ENCODE peak calls at places on chromosome X, in ten cellular contexts. One of them, this sample, is unnamed.

GRCh38 chrX:150155396-150156048 is 207.6 kb upstream of the MAMLD1 start:
- DNase-seq in upper lobe of right lung: no peak
- DNase-seq in T-helper 17 cell: no peak
- DNase-seq in NCI-H187 treated with DMSO at 0.1 percent for 48 hours: no peak
- DNase-seq in nephron progenitor cell: no peak
- DNase-seq in fibroblast of pulmonary artery: peak; percentile 63
- DNase-seq in endothelial cell: no peak
- DNase-seq in uterus: no peak
- DNase-seq in stimulated activated CD4-positive, alpha-beta T cell treated with anti-CD3 and anti-CD28 coated beads, TNF-alpha, amount 100 ng/mL, for 48 hours: no peak
- DNase-seq in breast epithelium: no peak
- DNase-seq in this sample: no peak

GRCh38 chrX:37800762-37801161 is 20.9 kb downstream of the CYBB start:
- DNase-seq in upper lobe of right lung: no peak
- DNase-seq in T-helper 17 cell: no peak
- DNase-seq in NCI-H187 treated with DMSO at 0.1 percent for 48 hours: no peak
- DNase-seq in nephron progenitor cell: no peak
- DNase-seq in fibroblast of pulmonary artery: peak; percentile 48
- DNase-seq in endothelial cell: no peak
- DNase-seq in uterus: no peak
- DNase-seq in stimulated activated CD4-positive, alpha-beta T cell treated with anti-CD3 and anti-CD28 coated beads, TNF-alpha, amount 100 ng/mL, for 48 hours: no peak
- DNase-seq in breast epithelium: no peak
- DNase-seq in this sample: no peak

GRCh38 chrX:22090181-22090580 is 58.1 kb downstream of the PHEX start:
- DNase-seq in upper lobe of right lung: no peak
- DNase-seq in T-helper 17 cell: no peak
- DNase-seq in NCI-H187 treated with DMSO at 0.1 percent for 48 hours: no peak
- DNase-seq in nephron progenitor cell: no peak
- DNase-seq in fibroblast of pulmonary artery: peak; percentile 68
- DNase-seq in endothelial cell: no peak
- DNase-seq in uterus: no peak
- DNase-seq in stimulated activated CD4-positive, alpha-beta T cell treated with anti-CD3 and anti-CD28 coated beads, TNF-alpha, amount 100 ng/mL, for 48 hours: no peak
- DNase-seq in breast epithelium: no peak
- DNase-seq in this sample: no peak

GRCh38 chrX:31540313-31540712 is 468.5 kb upstream of the FTHL17 start:
- DNase-seq in upper lobe of right lung: no peak
- DNase-seq in T-helper 17 cell: no peak
- DNase-seq in NCI-H187 treated with DMSO at 0.1 percent for 48 hours: no peak
- DNase-seq in nephron progenitor cell: no peak
- DNase-seq in fibroblast of pulmonary artery: no peak
- DNase-seq in endothelial cell: no peak
- DNase-seq in uterus: no peak
- DNase-seq in stimulated activated CD4-positive, alpha-beta T cell treated with anti-CD3 and anti-CD28 coated beads, TNF-alpha, amount 100 ng/mL, for 48 hours: no peak
- DNase-seq in breast epithelium: no peak
- DNase-seq in this sample: no peak

GRCh38 chrX:118569676-118570075 is 74.1 kb downstream of the DOCK11 start:
- DNase-seq in upper lobe of right lung: no peak
- DNase-seq in T-helper 17 cell: no peak
- DNase-seq in NCI-H187 treated with DMSO at 0.1 percent for 48 hours: no peak
- DNase-seq in nephron progenitor cell: no peak
- DNase-seq in fibroblast of pulmonary artery: no peak
- DNase-seq in endothelial cell: no peak
- DNase-seq in uterus: no peak
- DNase-seq in stimulated activated CD4-positive, alpha-beta T cell treated with anti-CD3 and anti-CD28 coated beads, TNF-alpha, amount 100 ng/mL, for 48 hours: no peak
- DNase-seq in breast epithelium: no peak
- DNase-seq in this sample: no peak

GRCh38 chrX:140980271-140980670 is 22.1 kb upstream of the SPANXB1 start:
- DNase-seq in upper lobe of right lung: no peak
- DNase-seq in T-helper 17 cell: no peak
- DNase-seq in NCI-H187 treated with DMSO at 0.1 percent for 48 hours: no peak
- DNase-seq in nephron progenitor cell: no peak
- DNase-seq in fibroblast of pulmonary artery: no peak
- DNase-seq in endothelial cell: no peak
- DNase-seq in uterus: no peak
- DNase-seq in stimulated activated CD4-positive, alpha-beta T cell treated with anti-CD3 and anti-CD28 coated beads, TNF-alpha, amount 100 ng/mL, for 48 hours: no peak
- DNase-seq in breast epithelium: no peak
- DNase-seq in this sample: no peak

GRCh38 chrX:53481093-53481492 is 46.9 kb upstream of the HSD17B10 start:
- DNase-seq in upper lobe of right lung: no peak
- DNase-seq in T-helper 17 cell: no peak
- DNase-seq in NCI-H187 treated with DMSO at 0.1 percent for 48 hours: no peak
- DNase-seq in nephron progenitor cell: no peak
- DNase-seq in fibroblast of pulmonary artery: no peak
- DNase-seq in endothelial cell: peak; percentile 12
- DNase-seq in uterus: no peak
- DNase-seq in stimulated activated CD4-positive, alpha-beta T cell treated with anti-CD3 and anti-CD28 coated beads, TNF-alpha, amount 100 ng/mL, for 48 hours: no peak
- DNase-seq in breast epithelium: no peak
- DNase-seq in this sample: no peak

GRCh38 chrX:71017396-71017939 is 50.7 kb downstream of the SNX12 start:
- DNase-seq in upper lobe of right lung: no peak
- DNase-seq in T-helper 17 cell: no peak
- DNase-seq in NCI-H187 treated with DMSO at 0.1 percent for 48 hours: no peak
- DNase-seq in nephron progenitor cell: no peak
- DNase-seq in fibroblast of pulmonary artery: peak; percentile 4
- DNase-seq in endothelial cell: no peak
- DNase-seq in uterus: no peak
- DNase-seq in stimulated activated CD4-positive, alpha-beta T cell treated with anti-CD3 and anti-CD28 coated beads, TNF-alpha, amount 100 ng/mL, for 48 hours: no peak
- DNase-seq in breast epithelium: no peak
- DNase-seq in this sample: no peak

GRCh38 chrX:8037593-8038348 is 110.6 kb upstream of the PNPLA4 start:
- DNase-seq in upper lobe of right lung: no peak
- DNase-seq in T-helper 17 cell: no peak
- DNase-seq in NCI-H187 treated with DMSO at 0.1 percent for 48 hours: no peak
- DNase-seq in nephron progenitor cell: no peak
- DNase-seq in fibroblast of pulmonary artery: no peak
- DNase-seq in endothelial cell: no peak
- DNase-seq in uterus: no peak
- DNase-seq in stimulated activated CD4-positive, alpha-beta T cell treated with anti-CD3 and anti-CD28 coated beads, TNF-alpha, amount 100 ng/mL, for 48 hours: no peak
- DNase-seq in breast epithelium: no peak
- DNase-seq in this sample: no peak

GRCh38 chrX:120251471-120252011 is 929 bp downstream of the ZBTB33 start:
- DNase-seq in upper lobe of right lung: peak; percentile 51
- DNase-seq in T-helper 17 cell: no peak
- DNase-seq in NCI-H187 treated with DMSO at 0.1 percent for 48 hours: no peak
- DNase-seq in nephron progenitor cell: peak; percentile 19
- DNase-seq in fibroblast of pulmonary artery: peak; percentile 31
- DNase-seq in endothelial cell: peak; percentile 8
- DNase-seq in uterus: peak; percentile 21
- DNase-seq in stimulated activated CD4-positive, alpha-beta T cell treated with anti-CD3 and anti-CD28 coated beads, TNF-alpha, amount 100 ng/mL, for 48 hours: no peak
- DNase-seq in breast epithelium: peak; percentile 46
- DNase-seq in this sample: no peak